ENCODE peak calls at places on chromosomes 4 and X, in seven cellular contexts. One of them, this sample, is unnamed.

GRCh38 chr4:21517460-21517859 is 431.1 kb downstream of the KCNIP4 start:
- DNase-seq in LNCaP clone FGC: no peak
- DNase-seq in astrocyte of the cerebellum: no peak
- DNase-seq in cardiac fibroblast: no peak
- DNase-seq in fibroblast of the aortic adventitia: no peak
- DNase-seq in prostate gland: no peak
- DNase-seq in colonic mucosa: no peak
- DNase-seq in this sample: no peak

GRCh38 chrX:74550295-74550802 is 64.1 kb downstream of the RLIM start:
- DNase-seq in cardiac fibroblast: peak
- DNase-seq in colonic mucosa: peak
- DNase-seq in prostate gland: peak
- DNase-seq in astrocyte of the cerebellum: peak
- DNase-seq in fibroblast of the aortic adventitia: peak
- DNase-seq in LNCaP clone FGC: peak
- DNase-seq in this sample: peak

GRCh38 chrX:152601848-152602616 is 35.7 kb upstream of the GABRQ start:
- DNase-seq in fibroblast of the aortic adventitia: no peak
- DNase-seq in cardiac fibroblast: no peak
- DNase-seq in LNCaP clone FGC: no peak
- DNase-seq in prostate gland: no peak
- DNase-seq in colonic mucosa: peak
- DNase-seq in astrocyte of the cerebellum: no peak
- DNase-seq in this sample: peak

GRCh38 chr4:81421346-81422218 is 50.1 kb downstream of the RASGEF1B start:
- DNase-seq in colonic mucosa: peak
- DNase-seq in prostate gland: no peak
- DNase-seq in cardiac fibroblast: peak
- DNase-seq in astrocyte of the cerebellum: peak
- DNase-seq in fibroblast of the aortic adventitia: peak
- DNase-seq in LNCaP clone FGC: no peak
- DNase-seq in this sample: peak

GRCh38 chrX:13167444-13168207 is 123.2 kb upstream of the FAM9C start:
- DNase-seq in prostate gland: no peak
- DNase-seq in cardiac fibroblast: peak
- DNase-seq in astrocyte of the cerebellum: no peak
- DNase-seq in colonic mucosa: no peak
- DNase-seq in LNCaP clone FGC: no peak
- DNase-seq in fibroblast of the aortic adventitia: peak
- DNase-seq in this sample: peak

GRCh38 chr4:144647095-144647959 is 1.4 kb downstream of the HHIP start:
- DNase-seq in prostate gland: no peak
- DNase-seq in colonic mucosa: no peak
- DNase-seq in cardiac fibroblast: peak
- DNase-seq in astrocyte of the cerebellum: peak
- DNase-seq in fibroblast of the aortic adventitia: peak
- DNase-seq in LNCaP clone FGC: no peak
- DNase-seq in this sample: peak

GRCh38 chr4:85769009-85769408 is 294.1 kb downstream of the ARHGAP24 start:
- DNase-seq in cardiac fibroblast: no peak
- DNase-seq in astrocyte of the cerebellum: no peak
- DNase-seq in fibroblast of the aortic adventitia: no peak
- DNase-seq in LNCaP clone FGC: no peak
- DNase-seq in colonic mucosa: no peak
- DNase-seq in prostate gland: no peak
- DNase-seq in this sample: no peak

GRCh38 chrX:41022579-41022978 is 62.7 kb upstream of the USP9X start:
- DNase-seq in fibroblast of the aortic adventitia: peak
- DNase-seq in astrocyte of the cerebellum: no peak
- DNase-seq in prostate gland: no peak
- DNase-seq in colonic mucosa: no peak
- DNase-seq in LNCaP clone FGC: no peak
- DNase-seq in cardiac fibroblast: no peak
- DNase-seq in this sample: peak

GRCh38 chr4:3766791-3767561 is 791 bp downstream of the ADRA2C start:
- DNase-seq in astrocyte of the cerebellum: no peak
- DNase-seq in fibroblast of the aortic adventitia: no peak
- DNase-seq in colonic mucosa: no peak
- DNase-seq in LNCaP clone FGC: no peak
- DNase-seq in prostate gland: no peak
- DNase-seq in cardiac fibroblast: no peak
- DNase-seq in this sample: peak

GRCh38 chrX:107935664-107936433 is 46.3 kb downstream of the TEX13B start:
- DNase-seq in colonic mucosa: no peak
- DNase-seq in prostate gland: no peak
- DNase-seq in fibroblast of the aortic adventitia: no peak
- DNase-seq in LNCaP clone FGC: no peak
- DNase-seq in astrocyte of the cerebellum: no peak
- DNase-seq in cardiac fibroblast: peak
- DNase-seq in this sample: peak

GRCh38 chrX:118189628-118190027 is 73.0 kb upstream of the KLHL13 start:
- DNase-seq in colonic mucosa: no peak
- DNase-seq in LNCaP clone FGC: no peak
- DNase-seq in astrocyte of the cerebellum: no peak
- DNase-seq in fibroblast of the aortic adventitia: no peak
- DNase-seq in cardiac fibroblast: no peak
- DNase-seq in prostate gland: no peak
- DNase-seq in this sample: no peak

GRCh38 chr4:184417802-184418511 is 56.4 kb downstream of the IRF2 start:
- DNase-seq in fibroblast of the aortic adventitia: peak
- DNase-seq in cardiac fibroblast: peak
- DNase-seq in astrocyte of the cerebellum: peak
- DNase-seq in colonic mucosa: no peak
- DNase-seq in prostate gland: peak
- DNase-seq in LNCaP clone FGC: peak
- DNase-seq in this sample: peak

GRCh38 chrX:1463581-1464281 is 11.0 kb upstream of the ASMTL start:
- DNase-seq in astrocyte of the cerebellum: no peak
- DNase-seq in colonic mucosa: no peak
- DNase-seq in cardiac fibroblast: no peak
- DNase-seq in LNCaP clone FGC: no peak
- DNase-seq in fibroblast of the aortic adventitia: no peak
- DNase-seq in prostate gland: no peak
- DNase-seq in this sample: no peak

GRCh38 chrX:72271091-72271490 is 6.0 kb downstream of the RPS4X start:
- DNase-seq in fibroblast of the aortic adventitia: peak
- DNase-seq in cardiac fibroblast: no peak
- DNase-seq in prostate gland: no peak
- DNase-seq in LNCaP clone FGC: no peak
- DNase-seq in colonic mucosa: no peak
- DNase-seq in astrocyte of the cerebellum: no peak
- DNase-seq in this sample: no peak

GRCh38 chrX:72274526-72274925 is 2.5 kb downstream of the RPS4X start:
- DNase-seq in cardiac fibroblast: peak
- DNase-seq in colonic mucosa: no peak
- DNase-seq in LNCaP clone FGC: no peak
- DNase-seq in prostate gland: no peak
- DNase-seq in fibroblast of the aortic adventitia: no peak
- DNase-seq in astrocyte of the cerebellum: no peak
- DNase-seq in this sample: peak

GRCh38 chrX:72272868-72273267 is 4.2 kb downstream of the RPS4X start:
- DNase-seq in fibroblast of the aortic adventitia: peak
- DNase-seq in colonic mucosa: no peak
- DNase-seq in prostate gland: no peak
- DNase-seq in astrocyte of the cerebellum: peak
- DNase-seq in LNCaP clone FGC: no peak
- DNase-seq in cardiac fibroblast: no peak
- DNase-seq in this sample: peak

GRCh38 chrX:72271812-72272211 is 5.2 kb downstream of the RPS4X start:
- DNase-seq in prostate gland: peak
- DNase-seq in fibroblast of the aortic adventitia: no peak
- DNase-seq in colonic mucosa: no peak
- DNase-seq in astrocyte of the cerebellum: no peak
- DNase-seq in LNCaP clone FGC: no peak
- DNase-seq in cardiac fibroblast: no peak
- DNase-seq in this sample: no peak

GRCh38 chrX:72273718-72274117 is 3.3 kb downstream of the RPS4X start:
- DNase-seq in astrocyte of the cerebellum: no peak
- DNase-seq in prostate gland: no peak
- DNase-seq in LNCaP clone FGC: no peak
- DNase-seq in colonic mucosa: no peak
- DNase-seq in cardiac fibroblast: no peak
- DNase-seq in fibroblast of the aortic adventitia: no peak
- DNase-seq in this sample: no peak
- H3K4me3 ChIP-seq in astrocyte of the cerebellum: peak
- H3K4me3 ChIP-seq in prostate gland: no peak
- H3K4me3 ChIP-seq in LNCaP clone FGC: no peak
- H3K4me3 ChIP-seq in colonic mucosa: no peak
- H3K4me3 ChIP-seq in cardiac fibroblast: no peak
- H3K4me3 ChIP-seq in fibroblast of the aortic adventitia: no peak
- H3K4me3 ChIP-seq in this sample: peak

GRCh38 chr4:125316781-125317525 is 2.2 kb downstream of the FAT4 start:
- DNase-seq in astrocyte of the cerebellum: no peak
- DNase-seq in cardiac fibroblast: peak
- DNase-seq in fibroblast of the aortic adventitia: peak
- DNase-seq in colonic mucosa: peak
- DNase-seq in LNCaP clone FGC: no peak
- DNase-seq in prostate gland: no peak
- DNase-seq in this sample: peak
- TF ChIP-seq CTCF in astrocyte of the cerebellum: peak
- TF ChIP-seq CTCF in cardiac fibroblast: peak
- TF ChIP-seq CTCF in fibroblast of the aortic adventitia: peak
- TF ChIP-seq CTCF in colonic mucosa: no peak
- TF ChIP-seq CTCF in LNCaP clone FGC: no peak
- TF ChIP-seq CTCF in prostate gland: no peak
- TF ChIP-seq CTCF in this sample: peak

GRCh38 chrX:28586291-28586690 is 955 bp upstream of the IL1RAPL1 start:
- DNase-seq in colonic mucosa: peak
- DNase-seq in prostate gland: no peak
- DNase-seq in cardiac fibroblast: peak
- DNase-seq in fibroblast of the aortic adventitia: peak
- DNase-seq in astrocyte of the cerebellum: no peak
- DNase-seq in LNCaP clone FGC: no peak
- DNase-seq in this sample: no peak
- H3K4me3 ChIP-seq in colonic mucosa: no peak
- H3K4me3 ChIP-seq in prostate gland: no peak
- H3K4me3 ChIP-seq in cardiac fibroblast: peak
- H3K4me3 ChIP-seq in fibroblast of the aortic adventitia: peak
- H3K4me3 ChIP-seq in astrocyte of the cerebellum: peak
- H3K4me3 ChIP-seq in LNCaP clone FGC: no peak
- H3K4me3 ChIP-seq in this sample: no peak

DNA sequence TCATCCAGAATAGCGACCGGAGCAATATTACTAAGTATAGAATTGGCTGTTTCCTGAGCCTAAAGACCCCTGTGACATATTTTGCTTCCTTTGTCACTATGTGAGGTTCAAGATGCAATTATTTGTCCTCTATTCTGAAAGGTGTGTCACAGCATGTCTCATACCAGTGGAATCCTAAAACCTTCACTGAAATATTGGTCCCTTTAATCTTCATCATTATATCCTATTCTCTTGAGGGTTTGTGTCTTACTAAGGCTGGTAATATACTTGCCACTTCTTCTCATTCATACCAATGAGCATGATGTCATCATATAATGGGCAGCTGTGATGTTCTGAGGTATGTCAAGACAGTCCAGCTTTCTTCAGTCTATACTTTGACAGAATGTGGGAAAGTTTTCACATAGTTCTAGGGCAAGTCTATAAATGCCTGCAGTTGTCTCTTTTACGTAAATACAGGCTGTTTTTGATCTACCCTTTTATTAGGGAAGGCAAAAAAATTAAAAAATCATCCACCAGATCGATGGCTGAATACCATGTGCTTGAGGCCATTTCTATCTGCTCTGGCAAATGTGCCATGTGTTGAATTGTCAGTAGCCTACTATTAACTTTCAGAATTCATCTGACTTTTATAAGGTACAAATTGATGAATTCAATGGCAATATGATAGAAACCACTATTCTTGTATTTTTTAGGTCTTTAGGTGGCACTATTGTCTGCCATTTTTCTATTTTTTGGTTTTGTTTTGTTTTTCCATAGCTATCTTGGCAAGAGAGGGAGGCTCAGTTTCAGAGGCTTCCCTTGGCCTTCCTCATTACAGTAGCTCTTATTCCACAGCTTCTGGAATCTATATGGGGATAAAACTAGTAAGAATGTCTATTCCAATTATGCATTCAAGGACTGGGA is 209.0 kb downstream of the PPARGC1A start:
- DNase-seq in fibroblast of the aortic adventitia: peak
- DNase-seq in astrocyte of the cerebellum: no peak
- DNase-seq in cardiac fibroblast: peak
- DNase-seq in colonic mucosa: no peak
- DNase-seq in prostate gland: no peak
- DNase-seq in LNCaP clone FGC: no peak
- DNase-seq in this sample: peak
- TF ChIP-seq CTCF in fibroblast of the aortic adventitia: no peak
- TF ChIP-seq CTCF in astrocyte of the cerebellum: peak
- TF ChIP-seq CTCF in cardiac fibroblast: no peak
- TF ChIP-seq CTCF in colonic mucosa: no peak
- TF ChIP-seq CTCF in prostate gland: no peak
- TF ChIP-seq CTCF in LNCaP clone FGC: no peak
- TF ChIP-seq CTCF in this sample: peak

GRCh38 chr4:100189820-100190642 is at the start of gene DDIT4L:
- DNase-seq in prostate gland: peak
- DNase-seq in LNCaP clone FGC: no peak
- DNase-seq in astrocyte of the cerebellum: no peak
- DNase-seq in fibroblast of the aortic adventitia: peak
- DNase-seq in colonic mucosa: peak
- DNase-seq in cardiac fibroblast: peak
- DNase-seq in this sample: peak
- H3K4me3 ChIP-seq in prostate gland: peak
- H3K4me3 ChIP-seq in LNCaP clone FGC: peak
- H3K4me3 ChIP-seq in astrocyte of the cerebellum: peak
- H3K4me3 ChIP-seq in fibroblast of the aortic adventitia: peak
- H3K4me3 ChIP-seq in colonic mucosa: peak
- H3K4me3 ChIP-seq in cardiac fibroblast: peak
- H3K4me3 ChIP-seq in this sample: peak